ENCODE peak calls at places on chromosome 16, in seven cellular contexts. I is hypothalamus; F is amygdala; A is left colon; W is A549; U is head of caudate nucleus; L is CD4-positive, alpha-beta T cell. P is an unnamed sample.

GRCh38 chr16:11472851-11473250 is 113.9 kb downstream of the LITAF start:
- DNase-seq in W (no peak), U (no peak), F (no peak), I (no peak), A (no peak), L (no peak), P (no peak)

GRCh38 chr16:53816211-53816610 is 112.3 kb downstream of the FTO start:
- DNase-seq in I (no peak), U (no peak), W (no peak), L (no peak), F (no peak), A (no peak), P (no peak)

GRCh38 chr16:81190667-81191066 is 47.8 kb upstream of the BCO1 start:
- DNase-seq in A (no peak), I (no peak), U (no peak), L (no peak), F (no peak), W (peak; percentile 52), P (no peak)

GRCh38 chr16:88854306-88855111 is 2.2 kb downstream of the GALNS start:
- DNase-seq in F (no peak), I (no peak), A (peak; percentile 36), W (no peak), L (no peak), U (no peak), P (no peak)

GRCh38 chr16:83744521-83744981 is 63.2 kb upstream of the HSBP1 start:
- DNase-seq in W (no peak), A (peak; percentile 47), F (peak; percentile 67), U (peak; percentile 24), L (no peak), I (peak; percentile 58), P (no peak)

GRCh38 chr16:2828876-2829430 is 1.1 kb upstream of the ZG16B start:
- DNase-seq in A (no peak), I (no peak), W (no peak), F (no peak), L (no peak), U (no peak), P (no peak)

GRCh38 chr16:50685456-50686058 is 4.4 kb upstream of the SNX20 start:
- DNase-seq in F (no peak), W (no peak), U (no peak), A (no peak), I (no peak), L (no peak), P (no peak)

GRCh38 chr16:24918641-24919040 is 72.9 kb downstream of the SLC5A11 start:
- DNase-seq in U (no peak), W (no peak), A (no peak), F (no peak), I (no peak), L (no peak), P (no peak)

GRCh38 chr16:8663192-8664089 is 11.0 kb upstream of the ABAT start:
- DNase-seq in W (no peak), U (peak; percentile 14), I (peak; percentile 10), L (no peak), F (no peak), A (no peak), P (no peak)

GRCh38 chr16:10655415-10655977 is 39.2 kb downstream of the TEKT5 start:
- DNase-seq in F (no peak), I (no peak), L (no peak), W (no peak), A (no peak), U (no peak), P (no peak)

GRCh38 chr16:88382491-88383400 is at the start of gene ZNF469:
- DNase-seq in F (no peak), A (no peak), I (no peak), L (no peak), W (peak; percentile 34), U (no peak), P (peak; percentile 56)

GRCh38 chr16:85245307-85246172 is 133.3 kb upstream of the CIBAR2 start:
- DNase-seq in U (peak; percentile 54), I (peak; percentile 47), L (peak; percentile 15), A (peak; percentile 49), F (peak; percentile 60), W (peak; percentile 69), P (no peak)

GRCh38 chr16:25109643-25110042 is 1.9 kb upstream of the LCMT1 start:
- DNase-seq in F (no peak), L (no peak), I (no peak), A (peak; percentile 81), U (no peak), W (peak; percentile 91), P (no peak)

GRCh38 chr16:71882505-71883192 is 1.3 kb downstream of the ZNF821 start:
- DNase-seq in A (peak; percentile 56), I (peak; percentile 66), W (peak; percentile 83), F (peak; percentile 77), L (peak; percentile 74), U (peak; percentile 49), P (peak; percentile 61)

GRCh38 chr16:48534601-48535340 is 75.2 kb downstream of the N4BP1 start:
- DNase-seq in W (no peak), I (no peak), F (no peak), A (no peak), U (no peak), L (no peak), P (no peak)

GRCh38 chr16:27703545-27703944 is 153.6 kb downstream of the KATNIP start:
- DNase-seq in L (no peak), W (no peak), A (no peak), U (no peak), F (no peak), I (no peak), P (no peak)

GRCh38 chr16:24775455-24775854 is 46.0 kb downstream of the TNRC6A start:
- DNase-seq in A (peak; percentile 70), U (no peak), L (no peak), W (no peak), I (no peak), F (no peak), P (no peak)

GRCh38 chr16:27217256-27217655 is 13.9 kb downstream of the KDM8 start:
- DNase-seq in A (no peak), W (no peak), I (peak; percentile 64), U (peak; percentile 30), F (peak; percentile 64), L (no peak), P (peak; percentile 42)

GRCh38 chr16:47045023-47045422 is 71.5 kb upstream of the DNAJA2 start:
- DNase-seq in W (no peak), F (peak; percentile 23), I (peak; percentile 12), A (no peak), U (peak; percentile 24), L (no peak), P (no peak)

GRCh38 chr16:54174201-54174600 is 112.4 kb downstream of the IRX3 start:
- DNase-seq in U (no peak), L (no peak), F (no peak), A (no peak), I (no peak), W (no peak), P (no peak)

GRCh38 chr16:49674255-49674980 is 181.5 kb downstream of the ZNF423 start:
- DNase-seq in I (no peak), A (no peak), F (no peak), L (no peak), U (no peak), W (peak; percentile 12), P (no peak)

GRCh38 chr16:64983983-64984382 is 137.9 kb downstream of the CDH11 start:
- DNase-seq in I (peak; percentile 72), F (peak; percentile 58), A (no peak), U (peak; percentile 50), W (peak; percentile 40), L (no peak), P (no peak)

GRCh38 chr16:65054457-65054856 is 67.4 kb downstream of the CDH11 start:
- DNase-seq in W (no peak), F (no peak), U (no peak), A (no peak), L (no peak), I (no peak), P (no peak)

GRCh38 chr16:12680531-12680930 is 123.2 kb downstream of the CPPED1 start:
- DNase-seq in F (no peak), U (no peak), W (no peak), A (no peak), I (no peak), L (no peak), P (no peak)

GRCh38 chr16:50402298-50402895 is 33.6 kb upstream of the BRD7 start:
- DNase-seq in F (no peak), W (no peak), L (no peak), A (no peak), U (no peak), I (no peak), P (no peak)

GRCh38 chr16:48574766-48575165 is 35.2 kb downstream of the N4BP1 start:
- DNase-seq in F (no peak), U (no peak), A (no peak), I (no peak), W (no peak), L (no peak), P (no peak)

GRCh38 chr16:86509759-86510464 is 415 bp upstream of the FOXF1 start:
- DNase-seq in F (no peak), W (no peak), I (no peak), A (peak; percentile 79), L (no peak), U (no peak), P (peak; percentile 72)

GRCh38 chr16:84226026-84226425 is 13.8 kb downstream of the KCNG4 start:
- DNase-seq in W (no peak), U (no peak), L (no peak), A (no peak), I (no peak), F (no peak), P (no peak)

GRCh38 chr16:2333772-2334379 is 6.7 kb downstream of the ABCA3 start:
- DNase-seq in A (no peak), I (no peak), F (no peak), L (no peak), U (no peak), W (peak; percentile 42), P (no peak)

GRCh38 chr16:10693889-10694288 is 841 bp downstream of the TEKT5 start:
- DNase-seq in F (no peak), L (no peak), I (no peak), U (no peak), A (no peak), W (no peak), P (no peak)

GRCh38 chr16:24499193-24499814 is 40.1 kb upstream of the RBBP6 start:
- DNase-seq in F (peak; percentile 64), A (no peak), L (no peak), U (peak; percentile 63), I (peak; percentile 58), W (peak; percentile 57), P (no peak)

GRCh38 chr16:88194397-88195020 is 188.2 kb upstream of the ZNF469 start:
- DNase-seq in F (peak; percentile 33), A (no peak), I (peak; percentile 23), L (no peak), U (no peak), W (no peak), P (peak; percentile 40)

GRCh38 chr16:4245400-4245799 is 3.5 kb upstream of the SRL start:
- DNase-seq in W (no peak), L (no peak), F (no peak), I (no peak), U (no peak), A (no peak), P (no peak)